ENCODE peak calls at places on chromosome 4, in seven cellular contexts. One of them, this sample, is unnamed.

GRCh38 chr4:188554413-188554812 is 415.2 kb downstream of the TRIML1 start:
- DNase-seq in AG09309: no peak
- DNase-seq in HFFc6: no peak
- DNase-seq in fibroblast of lung: no peak
- DNase-seq in stomach: no peak
- DNase-seq in activated T-cell treated with anti-CD3 and anti-CD28 coated beads, Interleukin-2, amount 50 U/mL, for 72 hours: no peak
- DNase-seq in M059J: no peak
- DNase-seq in this sample: no peak

GRCh38 chr4:8305851-8306361 is 36.4 kb downstream of the HTRA3 start:
- DNase-seq in AG09309: no peak
- DNase-seq in HFFc6: no peak
- DNase-seq in fibroblast of lung: no peak
- DNase-seq in stomach: no peak
- DNase-seq in activated T-cell treated with anti-CD3 and anti-CD28 coated beads, Interleukin-2, amount 50 U/mL, for 72 hours: no peak
- DNase-seq in M059J: no peak
- DNase-seq in this sample: no peak

GRCh38 chr4:106270708-106271107 is 45.3 kb downstream of the TBCK start:
- DNase-seq in AG09309: no peak
- DNase-seq in HFFc6: no peak
- DNase-seq in fibroblast of lung: no peak
- DNase-seq in stomach: no peak
- DNase-seq in activated T-cell treated with anti-CD3 and anti-CD28 coated beads, Interleukin-2, amount 50 U/mL, for 72 hours: no peak
- DNase-seq in M059J: no peak
- DNase-seq in this sample: no peak

GRCh38 chr4:6969826-6970800 is 60.5 kb downstream of the TBC1D14 start:
- DNase-seq in AG09309: no peak
- DNase-seq in HFFc6: no peak
- DNase-seq in fibroblast of lung: no peak
- DNase-seq in stomach: no peak
- DNase-seq in activated T-cell treated with anti-CD3 and anti-CD28 coated beads, Interleukin-2, amount 50 U/mL, for 72 hours: no peak
- DNase-seq in M059J: no peak
- DNase-seq in this sample: peak

GRCh38 chr4:128879971-128880370 is 70.5 kb downstream of the JADE1 start:
- DNase-seq in AG09309: no peak
- DNase-seq in HFFc6: no peak
- DNase-seq in fibroblast of lung: no peak
- DNase-seq in stomach: no peak
- DNase-seq in activated T-cell treated with anti-CD3 and anti-CD28 coated beads, Interleukin-2, amount 50 U/mL, for 72 hours: no peak
- DNase-seq in M059J: no peak
- DNase-seq in this sample: no peak

GRCh38 chr4:88963817-88964216 is 93.2 kb downstream of the FAM13A start:
- DNase-seq in AG09309: no peak
- DNase-seq in HFFc6: peak
- DNase-seq in fibroblast of lung: peak
- DNase-seq in stomach: no peak
- DNase-seq in activated T-cell treated with anti-CD3 and anti-CD28 coated beads, Interleukin-2, amount 50 U/mL, for 72 hours: no peak
- DNase-seq in M059J: peak
- DNase-seq in this sample: no peak

GRCh38 chr4:182370491-182370890 is 127.3 kb downstream of the TENM3 start:
- DNase-seq in AG09309: no peak
- DNase-seq in HFFc6: no peak
- DNase-seq in fibroblast of lung: peak
- DNase-seq in stomach: no peak
- DNase-seq in activated T-cell treated with anti-CD3 and anti-CD28 coated beads, Interleukin-2, amount 50 U/mL, for 72 hours: no peak
- DNase-seq in M059J: no peak
- DNase-seq in this sample: no peak

GRCh38 chr4:62771656-62772557 is 1571.8 kb downstream of the ADGRL3 start:
- DNase-seq in AG09309: no peak
- DNase-seq in HFFc6: no peak
- DNase-seq in fibroblast of lung: no peak
- DNase-seq in stomach: no peak
- DNase-seq in activated T-cell treated with anti-CD3 and anti-CD28 coated beads, Interleukin-2, amount 50 U/mL, for 72 hours: no peak
- DNase-seq in M059J: no peak
- DNase-seq in this sample: no peak

GRCh38 chr4:55364691-55365346 is 18.8 kb downstream of the SRD5A3 start:
- DNase-seq in AG09309: no peak
- DNase-seq in HFFc6: no peak
- DNase-seq in fibroblast of lung: no peak
- DNase-seq in stomach: no peak
- DNase-seq in activated T-cell treated with anti-CD3 and anti-CD28 coated beads, Interleukin-2, amount 50 U/mL, for 72 hours: no peak
- DNase-seq in M059J: no peak
- DNase-seq in this sample: no peak

GRCh38 chr4:106773106-106773905 is 262.8 kb downstream of the DKK2 start:
- DNase-seq in AG09309: peak
- DNase-seq in HFFc6: peak
- DNase-seq in fibroblast of lung: peak
- DNase-seq in stomach: no peak
- DNase-seq in activated T-cell treated with anti-CD3 and anti-CD28 coated beads, Interleukin-2, amount 50 U/mL, for 72 hours: no peak
- DNase-seq in M059J: peak
- DNase-seq in this sample: no peak

GRCh38 chr4:173410106-173410505 is 11.2 kb upstream of the SCRG1 start:
- DNase-seq in AG09309: no peak
- DNase-seq in HFFc6: no peak
- DNase-seq in fibroblast of lung: no peak
- DNase-seq in stomach: no peak
- DNase-seq in activated T-cell treated with anti-CD3 and anti-CD28 coated beads, Interleukin-2, amount 50 U/mL, for 72 hours: no peak
- DNase-seq in M059J: no peak
- DNase-seq in this sample: no peak

GRCh38 chr4:41799126-41799525 is 50.6 kb upstream of the PHOX2B start:
- DNase-seq in AG09309: no peak
- DNase-seq in HFFc6: no peak
- DNase-seq in fibroblast of lung: no peak
- DNase-seq in stomach: no peak
- DNase-seq in activated T-cell treated with anti-CD3 and anti-CD28 coated beads, Interleukin-2, amount 50 U/mL, for 72 hours: no peak
- DNase-seq in M059J: peak
- DNase-seq in this sample: no peak

GRCh38 chr4:53899544-53900274 is 164.7 kb downstream of the CHIC2 start:
- DNase-seq in AG09309: peak
- DNase-seq in HFFc6: peak
- DNase-seq in fibroblast of lung: peak
- DNase-seq in stomach: no peak
- DNase-seq in activated T-cell treated with anti-CD3 and anti-CD28 coated beads, Interleukin-2, amount 50 U/mL, for 72 hours: no peak
- DNase-seq in M059J: no peak
- DNase-seq in this sample: no peak

GRCh38 chr4:114563536-114564315 is 34.9 kb upstream of the UGT8 start:
- DNase-seq in AG09309: no peak
- DNase-seq in HFFc6: no peak
- DNase-seq in fibroblast of lung: peak
- DNase-seq in stomach: no peak
- DNase-seq in activated T-cell treated with anti-CD3 and anti-CD28 coated beads, Interleukin-2, amount 50 U/mL, for 72 hours: no peak
- DNase-seq in M059J: peak
- DNase-seq in this sample: no peak

GRCh38 chr4:124722069-124722468 is 9.5 kb upstream of the ANKRD50 start:
- DNase-seq in AG09309: no peak
- DNase-seq in HFFc6: no peak
- DNase-seq in fibroblast of lung: no peak
- DNase-seq in stomach: no peak
- DNase-seq in activated T-cell treated with anti-CD3 and anti-CD28 coated beads, Interleukin-2, amount 50 U/mL, for 72 hours: no peak
- DNase-seq in M059J: no peak
- DNase-seq in this sample: no peak

GRCh38 chr4:48370260-48371134 is 29.2 kb downstream of the SLAIN2 start:
- DNase-seq in AG09309: no peak
- DNase-seq in HFFc6: no peak
- DNase-seq in fibroblast of lung: no peak
- DNase-seq in stomach: no peak
- DNase-seq in activated T-cell treated with anti-CD3 and anti-CD28 coated beads, Interleukin-2, amount 50 U/mL, for 72 hours: no peak
- DNase-seq in M059J: no peak
- DNase-seq in this sample: no peak

This sample was measured in GM13976.